ENCODE peak calls at places on chromosomes 3 and 15, in nine cellular contexts. P is brain microvascular endothelial cell; Y is activated gamma-delta T cell treated with Interleukin-2 at 50 U/mL for 16 hours; H is omental fat pad; L is colonic mucosa; A is breast epithelium; J is HepG2; M is substantia nigra; U is stimulated activated CD8-positive, alpha-beta memory T cell treated with anti-CD3 and anti-CD28 coated beads, Interleukin-15, amount 100 ng/mL, for 1 hour. C is an unnamed sample.

GRCh38 chr3:195543642-195544536 is 764 bp upstream of the PPP1R2 start:
- DNase-seq in P (no peak), U (no peak), J (peak; percentile 73), L (no peak), H (no peak), M (no peak), Y (no peak), A (no peak), C (no peak)

GRCh38 chr15:94576889-94577533 is 345.6 kb downstream of the MCTP2 start:
- DNase-seq in M (no peak), J (peak; percentile 20), P (no peak), H (no peak), U (no peak), A (no peak), Y (peak; percentile 17), L (peak; percentile 33), C (no peak)

GRCh38 chr3:82329300-82329699 is 567.9 kb upstream of the GBE1 start:
- DNase-seq in A (no peak), M (no peak), J (no peak), Y (no peak), L (no peak), U (no peak), P (no peak), H (no peak), C (no peak)

GRCh38 chr15:70614221-70614620 is 149.1 kb downstream of the UACA start:
- DNase-seq in A (no peak), L (no peak), J (no peak), P (no peak), M (no peak), H (no peak), U (no peak), Y (no peak), C (no peak)

GRCh38 chr3:34067442-34068130 is 269.2 kb downstream of the PDCD6IP start:
- DNase-seq in H (no peak), M (no peak), A (no peak), L (no peak), Y (no peak), J (no peak), U (no peak), P (no peak), C (no peak)

GRCh38 chr15:34018021-34018645 is 20.9 kb downstream of the AVEN start:
- DNase-seq in J (no peak), P (no peak), A (no peak), H (no peak), Y (peak; percentile 41), M (no peak), U (no peak), L (no peak), C (no peak)

GRCh38 chr15:51281368-51281967 is 56.9 kb downstream of the CYP19A1 start:
- DNase-seq in U (no peak), J (peak; percentile 44), H (no peak), L (peak; percentile 79), A (no peak), M (peak; percentile 63), Y (no peak), P (peak; percentile 47), C (peak; percentile 57)

GRCh38 chr3:86921981-86922680 is 68.8 kb downstream of the VGLL3 start:
- DNase-seq in H (no peak), M (no peak), U (no peak), A (no peak), Y (no peak), L (no peak), P (no peak), J (no peak), C (no peak)

GRCh38 chr3:64393193-64393592 is 167.9 kb upstream of the PRICKLE2 start:
- DNase-seq in M (no peak), J (no peak), A (no peak), U (no peak), Y (no peak), P (no peak), L (no peak), H (no peak), C (no peak)

GRCh38 chr3:188208751-188209433 is 54.9 kb downstream of the LPP start:
- DNase-seq in P (no peak), J (no peak), A (no peak), M (no peak), U (no peak), L (no peak), H (no peak), Y (no peak), C (no peak)

GRCh38 chr3:196378442-196378841 is 40.3 kb upstream of the TM4SF19 start:
- DNase-seq in H (no peak), J (no peak), M (no peak), P (no peak), L (no peak), Y (no peak), U (no peak), A (no peak), C (no peak)

GRCh38 chr3:117526485-117527079 is 817.0 kb downstream of the TUSC7 start:
- DNase-seq in P (peak; percentile 34), J (peak; percentile 4), H (peak; percentile 25), A (no peak), U (no peak), L (peak; percentile 27), Y (no peak), M (peak; percentile 4), C (no peak)

GRCh38 chr3:17810759-17811158 is 68.3 kb upstream of the TBC1D5 start:
- DNase-seq in H (no peak), J (peak; percentile 15), P (no peak), L (no peak), A (no peak), U (no peak), Y (no peak), M (no peak), C (no peak)

GRCh38 chr3:151709847-151710246 is 23.9 kb upstream of the AADACL2 start:
- DNase-seq in Y (no peak), L (no peak), P (peak; percentile 76), A (no peak), M (no peak), U (no peak), H (no peak), J (no peak), C (no peak)

GRCh38 chr3:171001957-171002694 is 24.4 kb downstream of the SLC2A2 start:
- DNase-seq in H (no peak), Y (no peak), M (no peak), A (no peak), L (peak; percentile 46), P (peak; percentile 50), J (peak; percentile 100), U (no peak), C (no peak)

GRCh38 chr3:54987719-54988118 is 59.9 kb upstream of the LRTM1 start:
- DNase-seq in M (no peak), U (no peak), H (no peak), A (no peak), L (no peak), J (no peak), P (no peak), Y (no peak), C (no peak)

GRCh38 chr3:12342151-12342550 is 53.3 kb downstream of the PPARG start:
- DNase-seq in M (no peak), A (no peak), H (no peak), L (no peak), U (no peak), J (no peak), P (no peak), Y (no peak), C (no peak)

GRCh38 chr3:11434017-11434526 is 161.9 kb downstream of the ATG7 start:
- DNase-seq in P (peak; percentile 66), M (peak; percentile 21), U (no peak), L (peak; percentile 27), H (no peak), A (no peak), J (no peak), Y (no peak), C (peak; percentile 24)

GRCh38 chr15:92645051-92645631 is 10.4 kb downstream of the FAM174B start:
- DNase-seq in Y (no peak), L (no peak), H (no peak), U (no peak), P (no peak), J (no peak), A (no peak), M (no peak), C (no peak)

GRCh38 chr3:179716811-179717210 is 64.0 kb downstream of the USP13 start:
- DNase-seq in H (no peak), M (no peak), U (no peak), A (no peak), Y (no peak), J (no peak), L (no peak), P (peak; percentile 74), C (no peak)

GRCh38 chr3:127707777-127708438 is 35.2 kb downstream of the ABTB1 start:
- DNase-seq in L (no peak), H (no peak), J (no peak), A (no peak), Y (no peak), P (no peak), M (no peak), U (no peak), C (no peak)

GRCh38 chr3:23170306-23170705 is 32.8 kb upstream of the UBE2E2 start:
- DNase-seq in H (no peak), M (no peak), L (no peak), J (no peak), P (peak; percentile 47), Y (no peak), U (no peak), A (no peak), C (no peak)

GRCh38 chr3:48268381-48268935 is 27.6 kb downstream of the ZNF589 start:
- DNase-seq in A (peak; percentile 63), M (no peak), J (no peak), L (peak; percentile 88), U (peak; percentile 44), H (no peak), P (no peak), Y (peak; percentile 64), C (peak; percentile 75)

GRCh38 chr3:195079636-195080035 is 191.3 kb downstream of the XXYLT1 start:
- DNase-seq in P (no peak), L (no peak), A (no peak), Y (no peak), H (no peak), M (no peak), J (no peak), U (no peak), C (no peak)

GRCh38 chr3:27521179-27521871 is 37.1 kb upstream of the SLC4A7 start:
- DNase-seq in A (no peak), Y (no peak), H (no peak), P (peak; percentile 89), J (peak; percentile 69), U (no peak), L (no peak), M (no peak), C (peak; percentile 24)

GRCh38 chr15:40183636-40184463 is 23.0 kb downstream of the BUB1B start:
- DNase-seq in H (no peak), J (no peak), U (no peak), Y (no peak), M (no peak), A (no peak), L (no peak), P (no peak), C (no peak)

GRCh38 chr3:157499342-157499963 is 3.8 kb downstream of the VEPH1 start:
- DNase-seq in M (no peak), J (peak; percentile 61), P (peak; percentile 18), U (no peak), H (no peak), L (peak; percentile 70), A (peak; percentile 74), Y (no peak), C (peak; percentile 72)

GRCh38 chr3:35665390-35666055 is 26.2 kb downstream of the ARPP21 start:
- DNase-seq in M (no peak), P (peak; percentile 7), L (no peak), H (no peak), U (no peak), Y (no peak), A (no peak), J (no peak), C (no peak)